ENCODE peak calls at places on chromosomes 1 and 21, in five cellular contexts. X is sigmoid colon; T is AG04450; D is stimulated activated CD4-positive, alpha-beta T cell treated with anti-CD3 and anti-CD28 coated beads, Interleukin-4, amount 100 ng/mL, for 1 hour; M is kidney tubule cell. P is an unnamed sample.

GRCh38 chr1:96309783-96310182 is 411.8 kb upstream of the PTBP2 start:
- DNase-seq in X (no peak), T (peak; percentile 20), D (no peak), M (peak; percentile 35), P (no peak)

GRCh38 chr1:31714442-31715096 is 10.8 kb upstream of the COL16A1 start:
- DNase-seq in X (peak; percentile 95), T (no peak), D (peak; percentile 23), M (peak; percentile 34), P (no peak)

GRCh38 chr1:54493608-54494007 is 54.4 kb upstream of the ACOT11 start:
- DNase-seq in X (no peak), T (no peak), D (no peak), M (peak; percentile 70), P (no peak)

GRCh38 chr1:230251644-230252191 is 174.4 kb downstream of the PGBD5 start:
- DNase-seq in X (no peak), T (no peak), D (no peak), M (no peak), P (no peak)

GRCh38 chr1:28058971-28059878 is 29.2 kb downstream of the EYA3 start:
- DNase-seq in X (no peak), T (no peak), D (no peak), M (no peak), P (no peak)

GRCh38 chr21:45818904-45819285 is 162.7 kb upstream of the COL6A1 start:
- DNase-seq in X (peak; percentile 57), T (no peak), D (peak; percentile 85), M (peak; percentile 74), P (peak; percentile 87)

GRCh38 chr1:227768640-227769039 is 33.4 kb downstream of the SNAP47 start:
- DNase-seq in X (no peak), T (no peak), D (no peak), M (no peak), P (no peak)

GRCh38 chr1:100028765-100029164 is 59.0 kb downstream of the SLC35A3 start:
- DNase-seq in X (no peak), T (no peak), D (no peak), M (no peak), P (no peak)

GRCh38 chr1:183693521-183693920 is 40.4 kb upstream of the APOBEC4 start:
- DNase-seq in X (no peak), T (no peak), D (no peak), M (no peak), P (no peak)

GRCh38 chr1:246364415-246364941 is 142.6 kb downstream of the SMYD3 start:
- DNase-seq in X (no peak), T (no peak), D (no peak), M (no peak), P (no peak)

GRCh38 chr1:198245379-198245778 is 88.6 kb downstream of the NEK7 start:
- DNase-seq in X (no peak), T (no peak), D (no peak), M (no peak), P (no peak)

GRCh38 chr1:85201340-85202091 is 700 bp upstream of the SYDE2 start:
- DNase-seq in X (peak; percentile 87), T (no peak), D (peak; percentile 67), M (peak; percentile 80), P (peak; percentile 87)

GRCh38 chr1:156128749-156129682 is 14.5 kb downstream of the LMNA start:
- DNase-seq in X (peak; percentile 91), T (no peak), D (no peak), M (no peak), P (no peak)

GRCh38 chr1:147341246-147341645 is 98.8 kb downstream of the CHD1L start:
- DNase-seq in X (no peak), T (no peak), D (no peak), M (no peak), P (no peak)

GRCh38 chr1:100834779-100835645 is 59.6 kb downstream of the EXTL2 start:
- DNase-seq in X (no peak), T (no peak), D (no peak), M (no peak), P (no peak)

GRCh38 chr1:21703318-21703963 is 34.3 kb upstream of the RAP1GAP start:
- DNase-seq in X (no peak), T (peak; percentile 21), D (no peak), M (peak; percentile 39), P (no peak)

GRCh38 chr1:203281033-203281432 is 24.3 kb upstream of the BTG2 start:
- DNase-seq in X (peak; percentile 65), T (no peak), D (no peak), M (peak; percentile 18), P (no peak)

GRCh38 chr1:67850611-67851075 is 17.4 kb upstream of the GNG12 start:
- DNase-seq in X (peak; percentile 87), T (no peak), D (peak; percentile 5), M (peak; percentile 97), P (no peak)

GRCh38 chr1:106912146-106912545 is 144.3 kb upstream of the PRMT6 start:
- DNase-seq in X (no peak), T (no peak), D (no peak), M (peak; percentile 72), P (no peak)

GRCh38 chr21:36542312-36543101 is 62.6 kb upstream of the CLDN14 start:
- DNase-seq in X (no peak), T (no peak), D (no peak), M (no peak), P (no peak)

GRCh38 chr1:15386128-15386824 is 23.4 kb upstream of the EFHD2 start:
- DNase-seq in X (no peak), T (no peak), D (no peak), M (no peak), P (no peak)

GRCh38 chr1:2110191-2110737 is 60.1 kb downstream of the PRKCZ start:
- DNase-seq in X (no peak), T (no peak), D (no peak), M (no peak), P (no peak)

GRCh38 chr1:110235181-110235838 is 25.2 kb downstream of the KCNC4 start:
- DNase-seq in X (no peak), T (no peak), D (no peak), M (no peak), P (no peak)

GRCh38 chr21:35156293-35156976 is 107.3 kb upstream of the RUNX1 start:
- DNase-seq in X (no peak), T (no peak), D (no peak), M (peak; percentile 91), P (no peak)

GRCh38 chr1:208235983-208236761 is 8.0 kb downstream of the PLXNA2 start:
- DNase-seq in X (peak; percentile 83), T (no peak), D (no peak), M (peak; percentile 70), P (no peak)

GRCh38 chr21:46118305-46118870 is 20.5 kb downstream of the COL6A2 start:
- DNase-seq in X (peak; percentile 60), T (no peak), D (no peak), M (no peak), P (no peak)

GRCh38 chr1:21636029-21636428 is 33.1 kb downstream of the RAP1GAP start:
- DNase-seq in X (no peak), T (no peak), D (no peak), M (no peak), P (no peak)

GRCh38 chr1:118039170-118039569 is 109.6 kb downstream of the WDR3 start:
- DNase-seq in X (no peak), T (no peak), D (no peak), M (no peak), P (no peak)

GRCh38 chr1:111778541-111779051 is 22.9 kb downstream of the DDX20 start:
- DNase-seq in X (no peak), T (no peak), D (no peak), M (no peak), P (no peak)

GRCh38 chr1:59158321-59158720 is 138.6 kb upstream of the FGGY start:
- DNase-seq in X (no peak), T (no peak), D (no peak), M (no peak), P (no peak)

P was measured in activated effector memory CD4-positive, alpha-beta T cell treated with anti-CD3 and anti-CD28 coated beads, Interleukin-2, amount 50 U/mL, for 16 hours.